ENCODE peak calls at places on chromosomes 4 and X, in four cellular contexts. R is Peyer's patch, K is heart left ventricle, B is endothelial cell of umbilical vein. I is an unnamed sample.

GRCh38 chr4:152360045-152360410 is 175.9 kb downstream of the FBXW7 start:
- DNase-seq in B (no peak), R (no peak), K (no peak), I (no peak)

GRCh38 chr4:83725076-83726074 is 189.5 kb downstream of the GPAT3 start:
- DNase-seq in R (no peak), K (no peak), B (no peak), I (no peak)

GRCh38 chr4:122329876-122330595 is 48.8 kb upstream of the ADAD1 start:
- DNase-seq in R (no peak), K (no peak), B (no peak), I (no peak)

GRCh38 chrX:134599173-134599914 is 58.9 kb downstream of the PLAC1 start:
- DNase-seq in B (no peak), K (no peak), R (no peak), I (no peak)

GRCh38 chrX:31392541-31392940 is 320.7 kb upstream of the FTHL17 start:
- DNase-seq in B (no peak), K (no peak), R (no peak), I (no peak)

GRCh38 chr4:1493540-1494287 is 87.5 kb upstream of the NKX1-1 start:
- DNase-seq in R (peak; percentile 29), K (peak; percentile 9), B (no peak), I (no peak)

GRCh38 chr4:123060039-123060770 is 137.8 kb upstream of the NUDT6 start:
- DNase-seq in K (no peak), R (no peak), B (no peak), I (no peak)

GRCh38 chr4:62457356-62457755 is 1257.2 kb downstream of the ADGRL3 start:
- DNase-seq in R (no peak), K (no peak), B (no peak), I (no peak)

GRCh38 chr4:33722254-33722653 is 2522.1 kb downstream of the ARAP2 start:
- DNase-seq in B (no peak), K (no peak), R (no peak), I (no peak)

GRCh38 chrX:7689791-7690412 is 153.1 kb upstream of the VCX start:
- DNase-seq in B (no peak), R (no peak), K (no peak), I (no peak)

GRCh38 chrX:70656304-70656703 is 211.7 kb downstream of the DLG3 start:
- DNase-seq in K (no peak), R (no peak), B (no peak), I (no peak)

GRCh38 chrX:10450229-10450958 is 170.0 kb downstream of the MID1 start:
- DNase-seq in K (no peak), B (peak; percentile 28), R (no peak), I (no peak)

GRCh38 chrX:3567681-3568080 is 145.8 kb downstream of the PRKX start:
- DNase-seq in B (no peak), K (no peak), R (no peak), I (no peak)

GRCh38 chrX:12210196-12210815 is 72.0 kb downstream of the FRMPD4 start:
- DNase-seq in R (no peak), K (peak; percentile 19), B (no peak), I (no peak)

GRCh38 chr4:155249036-155249566 is 40.7 kb downstream of the NPY2R start:
- DNase-seq in B (no peak), K (no peak), R (no peak), I (no peak)

GRCh38 chrX:14032383-14032782 is 2.7 kb upstream of the GEMIN8 start:
- DNase-seq in K (peak; percentile 36), B (peak; percentile 36), R (no peak), I (peak; percentile 37)

GRCh38 chr4:151228196-151229119 is 48.5 kb upstream of the PRSS48 start:
- DNase-seq in K (no peak), R (no peak), B (peak; percentile 92), I (no peak)

GRCh38 chrX:31138124-31138523 is 66.3 kb upstream of the FTHL17 start:
- DNase-seq in K (no peak), R (no peak), B (no peak), I (no peak)

GRCh38 chr4:13430834-13431568 is 53.1 kb downstream of the RAB28 start:
- DNase-seq in R (no peak), K (no peak), B (no peak), I (no peak)
- TF ChIP-seq CTCF in R (no peak), K (no peak), B (peak; percentile 1), I (no peak)

DNA sequence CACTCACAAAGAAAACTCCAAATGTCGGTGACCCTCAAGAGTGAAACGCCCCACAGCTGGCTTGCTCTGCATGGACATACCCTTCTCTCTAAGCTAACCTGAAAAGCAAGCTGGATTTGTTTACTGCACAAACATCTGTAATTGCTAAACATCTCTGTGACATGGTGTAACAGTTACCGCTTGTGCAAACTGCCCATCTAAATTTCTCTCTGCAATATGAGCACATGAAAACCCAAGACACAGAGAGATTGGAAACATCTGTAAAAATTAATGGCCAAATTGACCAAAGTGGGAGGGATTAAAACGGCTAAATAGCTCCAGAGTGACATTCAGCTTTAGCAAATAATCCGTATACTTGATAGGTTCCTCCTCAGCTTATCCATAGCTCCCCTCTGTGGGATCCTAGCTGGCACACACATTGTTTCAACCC is 155.0 kb upstream of the MAP3K15 start:
- DNase-seq in K (no peak), B (no peak), R (no peak), I (no peak)
- H3K4me3 ChIP-seq in K (peak overlapping the region; percentile 29), B (peak overlapping the region; percentile 48), R (no peak overlapping the region), I (no peak overlapping the region)

GRCh38 chrX:989959-990510 is 222.4 kb downstream of the CRLF2 start:
- DNase-seq in R (no peak), B (no peak), K (peak; percentile 88), I (peak; percentile 61)
- TF ChIP-seq POLR2A in R (no peak), B (no peak), K (no peak), I (no peak)

DNA sequence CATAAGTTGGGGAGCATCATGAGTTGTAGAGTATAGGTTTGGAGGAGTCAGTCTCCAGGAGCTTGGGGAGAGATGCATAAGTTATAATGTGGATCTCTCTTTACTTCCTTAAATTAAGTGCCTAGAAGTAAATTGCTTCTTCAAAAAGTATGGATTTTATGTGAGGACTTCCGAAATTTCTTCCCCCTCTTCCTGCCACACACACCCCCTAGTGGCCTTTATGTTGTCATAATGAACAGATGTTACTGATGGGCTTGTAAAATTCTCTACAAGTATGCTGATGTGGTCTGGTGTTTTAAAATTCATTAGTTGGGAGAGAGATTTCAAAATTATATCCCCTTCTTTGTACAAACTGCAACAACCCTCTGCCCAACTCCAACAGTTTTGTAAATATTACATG is 2.3 kb upstream of the METTL14 start:
- DNase-seq in K (no peak), B (no peak), R (no peak), I (no peak)
- TF ChIP-seq CTCF in K (peak; percentile 39), B (peak; percentile 24), R (no peak), I (no peak)

I was measured in thyroid gland.